ENCODE peak calls at places on chromosomes 7 and 10, in seven cellular contexts. K is ureter, I is SW 1271, H is natural killer cell, F is germinal center, Y is body of pancreas, J is GM04504. Z is an unnamed sample.

GRCh38 chr7:151518105-151518780 is 1.5 kb downstream of the RHEB start:
- DNase-seq in K (peak), I (peak), H (peak), F (peak), Y (peak), J (no peak), Z (no peak)

GRCh38 chr10:107611101-107611500 is 446.6 kb upstream of the SORCS1 start:
- DNase-seq in K (no peak), I (no peak), H (no peak), F (no peak), Y (no peak), J (no peak), Z (no peak)

GRCh38 chr10:71564221-71564820 is 155.3 kb downstream of the C10orf105 start:
- DNase-seq in K (no peak), I (no peak), H (no peak), F (no peak), Y (no peak), J (no peak), Z (no peak)

GRCh38 chr7:28953628-28954027 is 4.5 kb downstream of the TRIL start:
- DNase-seq in K (no peak), I (no peak), H (no peak), F (no peak), Y (no peak), J (no peak), Z (no peak)

GRCh38 chr10:127293640-127294039 is 97.2 kb upstream of the INSYN2A start:
- DNase-seq in K (no peak), I (no peak), H (peak), F (no peak), Y (no peak), J (no peak), Z (no peak)

GRCh38 chr7:38628630-38629385 is 2.4 kb downstream of the AMPH start:
- DNase-seq in K (no peak), I (no peak), H (no peak), F (no peak), Y (no peak), J (peak), Z (peak)

GRCh38 chr7:99037327-99037940 is 106.5 kb downstream of the SMURF1 start:
- DNase-seq in K (no peak), I (no peak), H (no peak), F (no peak), Y (no peak), J (no peak), Z (no peak)

GRCh38 chr10:27360581-27361172 is 120.1 kb upstream of the ACBD5 start:
- DNase-seq in K (peak), I (peak), H (peak), F (peak), Y (peak), J (no peak), Z (peak)

GRCh38 chr10:16183989-16184643 is 252.7 kb upstream of the PTER start:
- DNase-seq in K (no peak), I (no peak), H (no peak), F (no peak), Y (no peak), J (no peak), Z (no peak)

Z was measured in AG04450.